ENCODE peak calls at places on chromosomes 1 and 21, in nine cellular contexts. One of them, this sample, is unnamed.

GRCh38 chr1:230690101-230690500 is 23.8 kb downstream of the AGT start:
- DNase-seq in left lung: no peak
- DNase-seq in CD8-positive, alpha-beta T cell: no peak
- DNase-seq in ovary: no peak
- DNase-seq in pancreas: no peak
- DNase-seq in HCT116: no peak
- DNase-seq in heart left ventricle: no peak
- DNase-seq in fibroblast of the aortic adventitia: no peak
- DNase-seq in heart right ventricle: no peak
- DNase-seq in this sample: no peak

GRCh38 chr1:162385702-162386101 is 4.2 kb downstream of the C1orf226 start:
- DNase-seq in fibroblast of the aortic adventitia: no peak
- DNase-seq in pancreas: no peak
- DNase-seq in heart right ventricle: no peak
- DNase-seq in left lung: no peak
- DNase-seq in heart left ventricle: no peak
- DNase-seq in CD8-positive, alpha-beta T cell: no peak
- DNase-seq in ovary: no peak
- DNase-seq in HCT116: no peak
- DNase-seq in this sample: no peak

GRCh38 chr1:9835758-9836631 is 12.2 kb upstream of the CLSTN1 start:
- DNase-seq in left lung: no peak
- DNase-seq in heart right ventricle: peak
- DNase-seq in CD8-positive, alpha-beta T cell: no peak
- DNase-seq in heart left ventricle: no peak
- DNase-seq in pancreas: no peak
- DNase-seq in HCT116: no peak
- DNase-seq in fibroblast of the aortic adventitia: no peak
- DNase-seq in ovary: peak
- DNase-seq in this sample: no peak

GRCh38 chr1:161163793-161164192 is 2.4 kb upstream of the PPOX start:
- DNase-seq in ovary: no peak
- DNase-seq in CD8-positive, alpha-beta T cell: no peak
- DNase-seq in left lung: no peak
- DNase-seq in HCT116: no peak
- DNase-seq in heart right ventricle: no peak
- DNase-seq in fibroblast of the aortic adventitia: no peak
- DNase-seq in heart left ventricle: no peak
- DNase-seq in pancreas: no peak
- DNase-seq in this sample: no peak

GRCh38 chr1:183493540-183494245 is 21.4 kb downstream of the SMG7 start:
- DNase-seq in HCT116: no peak
- DNase-seq in left lung: peak
- DNase-seq in heart left ventricle: no peak
- DNase-seq in pancreas: no peak
- DNase-seq in heart right ventricle: no peak
- DNase-seq in ovary: no peak
- DNase-seq in fibroblast of the aortic adventitia: no peak
- DNase-seq in CD8-positive, alpha-beta T cell: no peak
- DNase-seq in this sample: no peak

GRCh38 chr21:16179732-16180131 is 449.9 kb downstream of the USP25 start:
- DNase-seq in pancreas: no peak
- DNase-seq in heart left ventricle: no peak
- DNase-seq in left lung: no peak
- DNase-seq in HCT116: no peak
- DNase-seq in CD8-positive, alpha-beta T cell: no peak
- DNase-seq in fibroblast of the aortic adventitia: no peak
- DNase-seq in ovary: no peak
- DNase-seq in heart right ventricle: no peak
- DNase-seq in this sample: no peak

GRCh38 chr1:192524223-192524622 is 51.4 kb upstream of the RGS1 start:
- DNase-seq in heart right ventricle: no peak
- DNase-seq in ovary: no peak
- DNase-seq in fibroblast of the aortic adventitia: peak
- DNase-seq in pancreas: no peak
- DNase-seq in HCT116: no peak
- DNase-seq in heart left ventricle: no peak
- DNase-seq in left lung: no peak
- DNase-seq in CD8-positive, alpha-beta T cell: no peak
- DNase-seq in this sample: no peak

GRCh38 chr21:33801424-33802405 is 113.9 kb downstream of the ATP5PO start:
- DNase-seq in pancreas: peak
- DNase-seq in HCT116: peak
- DNase-seq in ovary: no peak
- DNase-seq in heart left ventricle: no peak
- DNase-seq in fibroblast of the aortic adventitia: peak
- DNase-seq in left lung: no peak
- DNase-seq in CD8-positive, alpha-beta T cell: no peak
- DNase-seq in heart right ventricle: no peak
- DNase-seq in this sample: peak

GRCh38 chr1:162292422-162292849 is 84.2 kb downstream of the SPATA46 start:
- DNase-seq in heart left ventricle: no peak
- DNase-seq in heart right ventricle: no peak
- DNase-seq in CD8-positive, alpha-beta T cell: no peak
- DNase-seq in fibroblast of the aortic adventitia: no peak
- DNase-seq in left lung: no peak
- DNase-seq in pancreas: no peak
- DNase-seq in HCT116: no peak
- DNase-seq in ovary: no peak
- DNase-seq in this sample: no peak

GRCh38 chr1:224735159-224735558 is 119.0 kb downstream of the CNIH3 start:
- DNase-seq in pancreas: no peak
- DNase-seq in CD8-positive, alpha-beta T cell: no peak
- DNase-seq in fibroblast of the aortic adventitia: no peak
- DNase-seq in HCT116: no peak
- DNase-seq in heart left ventricle: no peak
- DNase-seq in ovary: no peak
- DNase-seq in heart right ventricle: no peak
- DNase-seq in left lung: no peak
- DNase-seq in this sample: peak

GRCh38 chr1:224732367-224733006 is 116.4 kb downstream of the CNIH3 start:
- DNase-seq in heart left ventricle: no peak
- DNase-seq in pancreas: no peak
- DNase-seq in left lung: no peak
- DNase-seq in ovary: no peak
- DNase-seq in heart right ventricle: no peak
- DNase-seq in CD8-positive, alpha-beta T cell: no peak
- DNase-seq in HCT116: no peak
- DNase-seq in fibroblast of the aortic adventitia: no peak
- DNase-seq in this sample: no peak

GRCh38 chr1:224736619-224737352 is 120.7 kb downstream of the CNIH3 start:
- DNase-seq in ovary: no peak
- DNase-seq in HCT116: no peak
- DNase-seq in heart right ventricle: peak
- DNase-seq in heart left ventricle: peak
- DNase-seq in left lung: no peak
- DNase-seq in CD8-positive, alpha-beta T cell: no peak
- DNase-seq in pancreas: no peak
- DNase-seq in fibroblast of the aortic adventitia: peak
- DNase-seq in this sample: peak

GRCh38 chr1:224733021-224733911 is 117.1 kb downstream of the CNIH3 start:
- DNase-seq in CD8-positive, alpha-beta T cell: no peak
- DNase-seq in pancreas: no peak
- DNase-seq in heart left ventricle: no peak
- DNase-seq in left lung: no peak
- DNase-seq in heart right ventricle: peak
- DNase-seq in ovary: no peak
- DNase-seq in HCT116: no peak
- DNase-seq in fibroblast of the aortic adventitia: peak
- DNase-seq in this sample: peak

DNA sequence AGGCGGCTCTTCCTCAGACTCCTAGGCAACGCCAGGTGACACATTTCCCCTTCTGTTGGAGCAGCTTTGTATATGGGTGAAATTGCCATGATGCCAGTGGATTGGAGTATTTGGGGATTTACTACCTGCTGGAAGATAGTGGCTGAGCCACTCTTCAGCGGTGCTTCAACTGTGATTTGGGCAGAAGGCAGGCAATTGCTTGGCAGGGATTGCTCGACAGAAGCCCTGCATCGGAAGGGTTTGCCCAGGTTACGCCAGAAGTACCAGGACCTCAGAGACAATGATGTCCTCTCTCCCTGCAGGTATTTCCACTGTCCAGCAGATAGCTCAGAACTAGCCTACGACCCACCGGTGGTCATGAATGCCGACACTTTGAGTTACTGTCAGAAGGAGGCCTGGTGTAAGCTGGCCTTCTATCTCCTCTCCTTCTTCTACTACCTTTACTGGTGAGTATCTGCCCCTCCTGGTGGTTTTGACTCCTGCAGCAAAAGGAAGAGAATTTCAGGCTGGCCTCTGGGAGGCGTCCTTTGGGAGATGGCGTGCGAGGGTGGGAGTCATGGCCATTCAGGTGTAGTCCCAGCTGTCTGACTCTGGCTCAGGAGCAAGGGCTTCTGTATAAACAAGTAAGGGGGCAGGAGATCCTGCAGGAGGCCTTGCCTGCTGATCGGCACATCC is 118.3 kb downstream of the CNIH3 start:
- DNase-seq in heart left ventricle: no peak
- DNase-seq in pancreas: no peak
- DNase-seq in fibroblast of the aortic adventitia: no peak
- DNase-seq in ovary: no peak
- DNase-seq in left lung: no peak
- DNase-seq in CD8-positive, alpha-beta T cell: no peak
- DNase-seq in heart right ventricle: no peak
- DNase-seq in HCT116: no peak
- DNase-seq in this sample: no peak
- TF ChIP-seq CTCF in heart left ventricle: no peak
- TF ChIP-seq CTCF in pancreas: no peak
- TF ChIP-seq CTCF in fibroblast of the aortic adventitia: no peak
- TF ChIP-seq CTCF in ovary: no peak
- TF ChIP-seq CTCF in left lung: no peak
- TF ChIP-seq CTCF in CD8-positive, alpha-beta T cell: no peak
- TF ChIP-seq CTCF in heart right ventricle: no peak
- TF ChIP-seq CTCF in HCT116: peak
- TF ChIP-seq CTCF in this sample: no peak

DNA sequence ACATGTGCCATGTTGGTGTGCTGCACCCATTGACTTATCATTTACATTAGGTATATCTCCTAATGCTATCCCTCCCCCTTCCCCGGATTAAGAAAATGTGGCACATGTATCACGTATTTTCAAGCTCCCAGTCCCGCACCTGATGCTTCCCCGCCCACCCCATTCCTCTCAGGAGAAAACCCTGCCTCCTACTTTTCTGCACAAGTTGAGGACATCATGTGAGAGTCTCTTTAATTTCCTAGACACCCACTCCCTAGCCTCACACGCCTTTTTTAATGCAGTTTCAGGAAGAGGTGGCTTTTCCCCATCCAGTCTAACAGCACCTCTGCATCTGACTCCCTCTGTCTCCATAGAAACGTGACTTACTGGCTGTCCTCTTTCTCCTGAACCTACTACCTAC is 58.2 kb upstream of the GOLT1A start:
- DNase-seq in heart right ventricle: no peak
- DNase-seq in CD8-positive, alpha-beta T cell: no peak
- DNase-seq in heart left ventricle: no peak
- DNase-seq in ovary: no peak
- DNase-seq in fibroblast of the aortic adventitia: no peak
- DNase-seq in left lung: no peak
- DNase-seq in pancreas: no peak
- DNase-seq in HCT116: no peak
- DNase-seq in this sample: no peak
- H3K4me3 ChIP-seq in heart right ventricle: no peak
- H3K4me3 ChIP-seq in CD8-positive, alpha-beta T cell: no peak
- H3K4me3 ChIP-seq in heart left ventricle: no peak
- H3K4me3 ChIP-seq in ovary: no peak
- H3K4me3 ChIP-seq in fibroblast of the aortic adventitia: no peak
- H3K4me3 ChIP-seq in left lung: no peak
- H3K4me3 ChIP-seq in pancreas: no peak
- H3K4me3 ChIP-seq in HCT116: no peak
- H3K4me3 ChIP-seq in this sample: no peak

GRCh38 chr1:204837440-204838084 is 33.1 kb upstream of the NFASC start:
- DNase-seq in heart left ventricle: peak
- DNase-seq in heart right ventricle: peak
- DNase-seq in left lung: no peak
- DNase-seq in CD8-positive, alpha-beta T cell: peak
- DNase-seq in ovary: peak
- DNase-seq in pancreas: no peak
- DNase-seq in HCT116: no peak
- DNase-seq in fibroblast of the aortic adventitia: peak
- DNase-seq in this sample: peak
- TF ChIP-seq CTCF in heart left ventricle: no peak
- TF ChIP-seq CTCF in heart right ventricle: no peak
- TF ChIP-seq CTCF in left lung: no peak
- TF ChIP-seq CTCF in CD8-positive, alpha-beta T cell: no peak
- TF ChIP-seq CTCF in ovary: no peak
- TF ChIP-seq CTCF in pancreas: no peak
- TF ChIP-seq CTCF in HCT116: peak
- TF ChIP-seq CTCF in fibroblast of the aortic adventitia: peak
- TF ChIP-seq CTCF in this sample: no peak

GRCh38 chr1:19889656-19890055 is 7.5 kb downstream of the OTUD3 start:
- DNase-seq in CD8-positive, alpha-beta T cell: no peak
- DNase-seq in pancreas: no peak
- DNase-seq in heart right ventricle: no peak
- DNase-seq in ovary: no peak
- DNase-seq in heart left ventricle: no peak
- DNase-seq in left lung: no peak
- DNase-seq in HCT116: no peak
- DNase-seq in fibroblast of the aortic adventitia: no peak
- DNase-seq in this sample: no peak

GRCh38 chr1:19892628-19893168 is 10.5 kb downstream of the OTUD3 start:
- DNase-seq in heart left ventricle: no peak
- DNase-seq in ovary: no peak
- DNase-seq in HCT116: no peak
- DNase-seq in CD8-positive, alpha-beta T cell: no peak
- DNase-seq in pancreas: no peak
- DNase-seq in fibroblast of the aortic adventitia: peak
- DNase-seq in heart right ventricle: no peak
- DNase-seq in left lung: no peak
- DNase-seq in this sample: no peak

GRCh38 chr1:19894218-19894617 is 12.0 kb downstream of the OTUD3 start:
- DNase-seq in heart right ventricle: no peak
- DNase-seq in CD8-positive, alpha-beta T cell: no peak
- DNase-seq in HCT116: no peak
- DNase-seq in ovary: no peak
- DNase-seq in left lung: no peak
- DNase-seq in heart left ventricle: no peak
- DNase-seq in pancreas: no peak
- DNase-seq in fibroblast of the aortic adventitia: peak
- DNase-seq in this sample: no peak

GRCh38 chr1:19892129-19892528 is 9.9 kb downstream of the OTUD3 start:
- DNase-seq in CD8-positive, alpha-beta T cell: no peak
- DNase-seq in pancreas: no peak
- DNase-seq in heart left ventricle: no peak
- DNase-seq in ovary: no peak
- DNase-seq in fibroblast of the aortic adventitia: no peak
- DNase-seq in heart right ventricle: no peak
- DNase-seq in HCT116: no peak
- DNase-seq in left lung: no peak
- DNase-seq in this sample: no peak

DNA sequence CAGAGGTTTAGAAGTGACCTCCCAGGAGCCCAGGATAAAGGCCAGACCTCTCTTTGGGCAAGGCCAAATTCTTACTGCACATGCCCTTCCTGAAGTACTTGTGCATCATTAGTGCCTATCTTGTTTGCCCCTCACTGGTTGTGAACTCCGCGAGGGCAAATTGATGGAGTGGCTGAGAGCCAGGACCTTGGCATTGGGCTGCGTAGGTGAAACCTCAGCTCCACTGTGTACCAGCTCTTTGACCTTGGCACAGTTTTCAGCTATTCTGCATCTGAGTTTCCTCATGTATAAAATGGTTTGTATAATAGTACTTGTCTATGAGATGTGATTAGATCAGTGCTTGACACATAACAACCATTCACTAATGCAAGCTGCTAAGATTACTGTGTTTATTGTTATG is 11.5 kb downstream of the OTUD3 start:
- DNase-seq in CD8-positive, alpha-beta T cell: no peak
- DNase-seq in left lung: no peak
- DNase-seq in heart left ventricle: no peak
- DNase-seq in HCT116: no peak
- DNase-seq in pancreas: no peak
- DNase-seq in ovary: no peak
- DNase-seq in heart right ventricle: no peak
- DNase-seq in fibroblast of the aortic adventitia: no peak
- DNase-seq in this sample: no peak
- H3K4me3 ChIP-seq in CD8-positive, alpha-beta T cell: no peak
- H3K4me3 ChIP-seq in left lung: no peak
- H3K4me3 ChIP-seq in heart left ventricle: no peak
- H3K4me3 ChIP-seq in HCT116: no peak
- H3K4me3 ChIP-seq in pancreas: no peak
- H3K4me3 ChIP-seq in ovary: no peak
- H3K4me3 ChIP-seq in heart right ventricle: no peak
- H3K4me3 ChIP-seq in fibroblast of the aortic adventitia: no peak
- H3K4me3 ChIP-seq in this sample: no peak

This sample was measured in GM12865.